ENCODE peak calls at places on chromosomes 12 and 14, in ten cellular contexts. One of them, this sample, is unnamed.
A peak's percentile ranks its signal among the peaks of the same experiment; 100 is the strongest.

GRCh38 chr12:53757095-53757770 is 5.5 kb upstream of the CISTR start:
- DNase-seq in effector memory CD4-positive, alpha-beta T cell: peak; percentile 70
- DNase-seq in left lung: peak; percentile 76
- DNase-seq in thoracic aorta: peak; percentile 38
- DNase-seq in CD4-positive, alpha-beta memory T cell: peak; percentile 70
- DNase-seq in neural progenitor cell: peak; percentile 94
- DNase-seq in pancreas: peak; percentile 83
- DNase-seq in ascending aorta: peak; percentile 32
- DNase-seq in right lobe of liver: peak; percentile 85
- DNase-seq in uterus: peak; percentile 53
- DNase-seq in this sample: peak; percentile 85

GRCh38 chr14:96888158-96888557 is 91.0 kb downstream of the VRK1 start:
- DNase-seq in effector memory CD4-positive, alpha-beta T cell: no peak
- DNase-seq in left lung: no peak
- DNase-seq in thoracic aorta: no peak
- DNase-seq in CD4-positive, alpha-beta memory T cell: no peak
- DNase-seq in neural progenitor cell: no peak
- DNase-seq in pancreas: no peak
- DNase-seq in ascending aorta: no peak
- DNase-seq in right lobe of liver: no peak
- DNase-seq in uterus: no peak
- DNase-seq in this sample: no peak

GRCh38 chr12:64082866-64083268 is 139.2 kb downstream of the KICS2 start:
- DNase-seq in effector memory CD4-positive, alpha-beta T cell: no peak
- DNase-seq in left lung: no peak
- DNase-seq in thoracic aorta: no peak
- DNase-seq in CD4-positive, alpha-beta memory T cell: no peak
- DNase-seq in neural progenitor cell: no peak
- DNase-seq in pancreas: no peak
- DNase-seq in ascending aorta: no peak
- DNase-seq in right lobe of liver: no peak
- DNase-seq in uterus: no peak
- DNase-seq in this sample: no peak

GRCh38 chr12:103672401-103673119 is 85.5 kb downstream of the STAB2 start:
- DNase-seq in effector memory CD4-positive, alpha-beta T cell: no peak
- DNase-seq in left lung: no peak
- DNase-seq in thoracic aorta: no peak
- DNase-seq in CD4-positive, alpha-beta memory T cell: no peak
- DNase-seq in neural progenitor cell: no peak
- DNase-seq in pancreas: no peak
- DNase-seq in ascending aorta: no peak
- DNase-seq in right lobe of liver: no peak
- DNase-seq in uterus: no peak
- DNase-seq in this sample: no peak

GRCh38 chr14:73717998-73718741 is 4.0 kb upstream of the PNMA1 start:
- DNase-seq in effector memory CD4-positive, alpha-beta T cell: no peak
- DNase-seq in left lung: no peak
- DNase-seq in thoracic aorta: no peak
- DNase-seq in CD4-positive, alpha-beta memory T cell: no peak
- DNase-seq in neural progenitor cell: peak; percentile 81
- DNase-seq in pancreas: no peak
- DNase-seq in ascending aorta: no peak
- DNase-seq in right lobe of liver: no peak
- DNase-seq in uterus: peak; percentile 85
- DNase-seq in this sample: no peak

GRCh38 chr14:56491299-56492285 is 88.0 kb upstream of the TMEM260 start:
- DNase-seq in effector memory CD4-positive, alpha-beta T cell: no peak
- DNase-seq in left lung: no peak
- DNase-seq in thoracic aorta: no peak
- DNase-seq in CD4-positive, alpha-beta memory T cell: peak; percentile 9
- DNase-seq in neural progenitor cell: peak; percentile 91
- DNase-seq in pancreas: no peak
- DNase-seq in ascending aorta: no peak
- DNase-seq in right lobe of liver: no peak
- DNase-seq in uterus: peak; percentile 15
- DNase-seq in this sample: no peak

GRCh38 chr14:104931771-104932675 is 7.3 kb downstream of the PLD4 start:
- DNase-seq in effector memory CD4-positive, alpha-beta T cell: no peak
- DNase-seq in left lung: peak; percentile 30
- DNase-seq in thoracic aorta: no peak
- DNase-seq in CD4-positive, alpha-beta memory T cell: no peak
- DNase-seq in neural progenitor cell: peak; percentile 45
- DNase-seq in pancreas: peak; percentile 7
- DNase-seq in ascending aorta: no peak
- DNase-seq in right lobe of liver: no peak
- DNase-seq in uterus: no peak
- DNase-seq in this sample: no peak

GRCh38 chr14:50082784-50083466 is 33.4 kb downstream of the VCPKMT start:
- DNase-seq in effector memory CD4-positive, alpha-beta T cell: peak; percentile 76
- DNase-seq in left lung: peak; percentile 51
- DNase-seq in thoracic aorta: no peak
- DNase-seq in CD4-positive, alpha-beta memory T cell: peak; percentile 87
- DNase-seq in neural progenitor cell: no peak
- DNase-seq in pancreas: no peak
- DNase-seq in ascending aorta: no peak
- DNase-seq in right lobe of liver: no peak
- DNase-seq in uterus: peak; percentile 38
- DNase-seq in this sample: peak; percentile 57

GRCh38 chr12:32198555-32198954 is 91.9 kb downstream of the BICD1 start:
- DNase-seq in effector memory CD4-positive, alpha-beta T cell: no peak
- DNase-seq in left lung: no peak
- DNase-seq in thoracic aorta: no peak
- DNase-seq in CD4-positive, alpha-beta memory T cell: no peak
- DNase-seq in neural progenitor cell: no peak
- DNase-seq in pancreas: no peak
- DNase-seq in ascending aorta: no peak
- DNase-seq in right lobe of liver: no peak
- DNase-seq in uterus: no peak
- DNase-seq in this sample: no peak

GRCh38 chr14:95043314-95043713 is 114.0 kb downstream of the DICER1 start:
- DNase-seq in effector memory CD4-positive, alpha-beta T cell: no peak
- DNase-seq in left lung: no peak
- DNase-seq in thoracic aorta: no peak
- DNase-seq in CD4-positive, alpha-beta memory T cell: no peak
- DNase-seq in neural progenitor cell: no peak
- DNase-seq in pancreas: no peak
- DNase-seq in ascending aorta: no peak
- DNase-seq in right lobe of liver: no peak
- DNase-seq in uterus: no peak
- DNase-seq in this sample: peak; percentile 14

GRCh38 chr14:55547650-55548315 is 32.2 kb upstream of the KTN1 start:
- DNase-seq in effector memory CD4-positive, alpha-beta T cell: no peak
- DNase-seq in left lung: no peak
- DNase-seq in thoracic aorta: no peak
- DNase-seq in CD4-positive, alpha-beta memory T cell: no peak
- DNase-seq in neural progenitor cell: no peak
- DNase-seq in pancreas: no peak
- DNase-seq in ascending aorta: no peak
- DNase-seq in right lobe of liver: no peak
- DNase-seq in uterus: no peak
- DNase-seq in this sample: no peak

GRCh38 chr12:76558684-76559276 is 791 bp downstream of the OSBPL8 start:
- DNase-seq in effector memory CD4-positive, alpha-beta T cell: peak; percentile 80
- DNase-seq in left lung: peak; percentile 71
- DNase-seq in thoracic aorta: peak; percentile 7
- DNase-seq in CD4-positive, alpha-beta memory T cell: peak; percentile 88
- DNase-seq in neural progenitor cell: peak; percentile 64
- DNase-seq in pancreas: peak; percentile 17
- DNase-seq in ascending aorta: peak; percentile 13
- DNase-seq in right lobe of liver: peak; percentile 68
- DNase-seq in uterus: peak; percentile 43
- DNase-seq in this sample: peak; percentile 69

GRCh38 chr14:34951286-34951685 is 31.5 kb upstream of the SRP54 start:
- DNase-seq in effector memory CD4-positive, alpha-beta T cell: no peak
- DNase-seq in left lung: no peak
- DNase-seq in thoracic aorta: no peak
- DNase-seq in CD4-positive, alpha-beta memory T cell: no peak
- DNase-seq in neural progenitor cell: no peak
- DNase-seq in pancreas: no peak
- DNase-seq in ascending aorta: no peak
- DNase-seq in right lobe of liver: no peak
- DNase-seq in uterus: no peak
- DNase-seq in this sample: no peak

GRCh38 chr12:3453947-3454675 is 36.9 kb upstream of the PRMT8 start:
- DNase-seq in effector memory CD4-positive, alpha-beta T cell: no peak
- DNase-seq in left lung: peak; percentile 41
- DNase-seq in thoracic aorta: no peak
- DNase-seq in CD4-positive, alpha-beta memory T cell: no peak
- DNase-seq in neural progenitor cell: peak; percentile 25
- DNase-seq in pancreas: no peak
- DNase-seq in ascending aorta: no peak
- DNase-seq in right lobe of liver: no peak
- DNase-seq in uterus: no peak
- DNase-seq in this sample: no peak

DNA sequence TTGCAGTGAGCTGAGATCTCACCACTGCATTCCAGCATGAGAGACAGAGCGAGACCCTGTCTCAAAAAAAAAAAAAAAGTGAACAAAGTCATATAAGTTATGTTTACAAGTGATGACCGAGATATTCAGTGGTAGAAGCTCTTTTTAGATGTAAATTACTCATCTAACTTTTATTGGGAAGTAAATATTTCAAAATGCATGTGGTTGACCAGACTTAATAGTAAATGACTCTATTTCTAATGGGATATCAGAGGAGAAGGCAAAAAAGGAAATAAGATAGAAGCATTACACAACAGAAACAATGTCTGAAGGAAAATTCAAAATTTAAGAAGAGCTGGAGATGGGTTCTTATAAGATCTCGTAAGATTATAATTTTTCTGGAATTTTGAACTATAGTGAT is 63.2 kb upstream of the STK38L start:
- DNase-seq in effector memory CD4-positive, alpha-beta T cell: no peak
- DNase-seq in left lung: no peak
- DNase-seq in thoracic aorta: no peak
- DNase-seq in CD4-positive, alpha-beta memory T cell: no peak
- DNase-seq in neural progenitor cell: no peak
- DNase-seq in pancreas: no peak
- DNase-seq in ascending aorta: no peak
- DNase-seq in right lobe of liver: no peak
- DNase-seq in uterus: no peak
- DNase-seq in this sample: no peak
- H3K4me1 ChIP-seq in effector memory CD4-positive, alpha-beta T cell: no peaks in the 10 kb centered on the region
- H3K4me1 ChIP-seq in left lung: peaks cover 29% of the 10 kb centered on the region
- H3K4me1 ChIP-seq in thoracic aorta: peaks cover 62% of the 10 kb centered on the region
- H3K4me1 ChIP-seq in CD4-positive, alpha-beta memory T cell: peaks cover 9% of the 10 kb centered on the region
- H3K4me1 ChIP-seq in neural progenitor cell: no peaks in the 10 kb centered on the region
- H3K4me1 ChIP-seq in pancreas: peaks cover 24% of the 10 kb centered on the region
- H3K4me1 ChIP-seq in ascending aorta: peaks cover 19% of the 10 kb centered on the region
- H3K4me1 ChIP-seq in right lobe of liver: no peaks in the 10 kb centered on the region
- H3K4me1 ChIP-seq in uterus: no peaks in the 10 kb centered on the region
- H3K4me1 ChIP-seq in this sample: peaks cover 37% of the 10 kb centered on the region

GRCh38 chr12:9662488-9662887 is 7.0 kb upstream of the CLEC2D start:
- DNase-seq in effector memory CD4-positive, alpha-beta T cell: no peak
- DNase-seq in left lung: no peak
- DNase-seq in thoracic aorta: no peak
- DNase-seq in CD4-positive, alpha-beta memory T cell: no peak
- DNase-seq in neural progenitor cell: no peak
- DNase-seq in pancreas: no peak
- DNase-seq in ascending aorta: no peak
- DNase-seq in right lobe of liver: no peak
- DNase-seq in uterus: no peak
- DNase-seq in this sample: no peak
- H3K4me1 ChIP-seq in effector memory CD4-positive, alpha-beta T cell: peaks cover 45% of the 10 kb centered on the region
- H3K4me1 ChIP-seq in left lung: peaks cover 5% of the 10 kb centered on the region
- H3K4me1 ChIP-seq in thoracic aorta: peaks cover under 1% of the 10 kb centered on the region
- H3K4me1 ChIP-seq in CD4-positive, alpha-beta memory T cell: peaks cover 91% of the 10 kb centered on the region
- H3K4me1 ChIP-seq in neural progenitor cell: no peaks in the 10 kb centered on the region
- H3K4me1 ChIP-seq in pancreas: no peaks in the 10 kb centered on the region
- H3K4me1 ChIP-seq in ascending aorta: no peaks in the 10 kb centered on the region
- H3K4me1 ChIP-seq in right lobe of liver: no peaks in the 10 kb centered on the region
- H3K4me1 ChIP-seq in uterus: no peaks in the 10 kb centered on the region
- H3K4me1 ChIP-seq in this sample: peaks cover 2% of the 10 kb centered on the region

DNA sequence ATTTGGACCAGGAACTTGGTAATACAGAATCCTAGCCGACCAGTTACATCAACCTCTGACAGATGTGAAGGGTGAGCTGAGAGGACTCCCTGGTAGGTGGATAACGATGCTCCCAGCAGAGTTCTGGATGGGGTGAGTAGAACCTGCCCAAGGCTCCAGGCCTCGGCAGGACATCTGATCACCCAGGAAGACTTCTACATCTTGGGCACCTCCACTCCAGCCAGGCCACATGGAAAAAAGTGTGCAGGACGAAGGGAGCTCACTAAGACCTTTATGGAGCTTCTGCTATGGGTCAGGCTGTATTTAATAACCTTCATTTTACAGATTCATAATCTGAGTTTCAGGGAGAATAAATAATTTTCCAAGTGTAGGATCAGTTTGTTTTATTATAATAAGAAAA is 1028.7 kb downstream of the BCL11B start:
- DNase-seq in effector memory CD4-positive, alpha-beta T cell: no peak
- DNase-seq in left lung: no peak
- DNase-seq in thoracic aorta: no peak
- DNase-seq in CD4-positive, alpha-beta memory T cell: no peak
- DNase-seq in neural progenitor cell: no peak
- DNase-seq in pancreas: no peak
- DNase-seq in ascending aorta: no peak
- DNase-seq in right lobe of liver: no peak
- DNase-seq in uterus: no peak
- DNase-seq in this sample: no peak
- H3K4me1 ChIP-seq in effector memory CD4-positive, alpha-beta T cell: no peaks in the 10 kb centered on the region
- H3K4me1 ChIP-seq in left lung: no peaks in the 10 kb centered on the region
- H3K4me1 ChIP-seq in thoracic aorta: no peaks in the 10 kb centered on the region
- H3K4me1 ChIP-seq in CD4-positive, alpha-beta memory T cell: peaks cover under 1% of the 10 kb centered on the region
- H3K4me1 ChIP-seq in neural progenitor cell: no peaks in the 10 kb centered on the region
- H3K4me1 ChIP-seq in pancreas: no peaks in the 10 kb centered on the region
- H3K4me1 ChIP-seq in ascending aorta: no peaks in the 10 kb centered on the region
- H3K4me1 ChIP-seq in right lobe of liver: no peaks in the 10 kb centered on the region
- H3K4me1 ChIP-seq in uterus: no peaks in the 10 kb centered on the region
- H3K4me1 ChIP-seq in this sample: no peaks in the 10 kb centered on the region

GRCh38 chr12:27252934-27253333 is 8.8 kb downstream of the STK38L start:
- DNase-seq in effector memory CD4-positive, alpha-beta T cell: no peak
- DNase-seq in left lung: no peak
- DNase-seq in thoracic aorta: no peak
- DNase-seq in CD4-positive, alpha-beta memory T cell: no peak
- DNase-seq in neural progenitor cell: no peak
- DNase-seq in pancreas: no peak
- DNase-seq in ascending aorta: no peak
- DNase-seq in right lobe of liver: no peak
- DNase-seq in uterus: no peak
- DNase-seq in this sample: no peak

GRCh38 chr12:27257104-27257848 is 13.2 kb downstream of the STK38L start:
- DNase-seq in effector memory CD4-positive, alpha-beta T cell: no peak
- DNase-seq in left lung: no peak
- DNase-seq in thoracic aorta: no peak
- DNase-seq in CD4-positive, alpha-beta memory T cell: no peak
- DNase-seq in neural progenitor cell: no peak
- DNase-seq in pancreas: no peak
- DNase-seq in ascending aorta: no peak
- DNase-seq in right lobe of liver: no peak
- DNase-seq in uterus: no peak
- DNase-seq in this sample: no peak

DNA sequence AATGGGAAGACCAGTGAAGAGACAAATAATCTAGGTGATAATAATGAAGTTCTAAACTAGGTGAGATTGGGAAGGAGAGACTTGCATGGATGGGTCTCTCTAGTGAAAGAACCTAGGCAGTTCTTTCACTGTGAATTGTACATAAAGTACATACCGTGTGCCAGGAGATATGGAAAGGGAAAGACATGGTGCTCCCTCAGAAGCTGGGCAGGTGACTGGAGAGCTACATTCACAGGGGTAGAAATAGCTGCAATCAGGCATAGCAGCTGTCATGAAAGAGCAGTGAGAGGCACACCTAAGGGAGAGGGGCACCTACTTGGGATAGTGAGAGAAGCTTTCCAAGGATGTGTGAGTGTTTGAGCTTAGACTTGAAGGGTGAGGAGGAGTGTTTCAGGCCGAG is 9.3 kb downstream of the STK38L start:
- DNase-seq in effector memory CD4-positive, alpha-beta T cell: no peak
- DNase-seq in left lung: no peak
- DNase-seq in thoracic aorta: no peak
- DNase-seq in CD4-positive, alpha-beta memory T cell: no peak
- DNase-seq in neural progenitor cell: no peak
- DNase-seq in pancreas: no peak
- DNase-seq in ascending aorta: no peak
- DNase-seq in right lobe of liver: no peak
- DNase-seq in uterus: no peak
- DNase-seq in this sample: no peak
- H3K4me1 ChIP-seq in effector memory CD4-positive, alpha-beta T cell: no peaks in the 10 kb centered on the region
- H3K4me1 ChIP-seq in left lung: peaks cover 21% of the 10 kb centered on the region
- H3K4me1 ChIP-seq in thoracic aorta: peaks cover 92% of the 10 kb centered on the region
- H3K4me1 ChIP-seq in CD4-positive, alpha-beta memory T cell: no peaks in the 10 kb centered on the region
- H3K4me1 ChIP-seq in neural progenitor cell: no peaks in the 10 kb centered on the region
- H3K4me1 ChIP-seq in pancreas: peaks cover 6% of the 10 kb centered on the region
- H3K4me1 ChIP-seq in ascending aorta: peaks cover 7% of the 10 kb centered on the region
- H3K4me1 ChIP-seq in right lobe of liver: peaks cover 10% of the 10 kb centered on the region
- H3K4me1 ChIP-seq in uterus: no peaks in the 10 kb centered on the region
- H3K4me1 ChIP-seq in this sample: peaks cover 15% of the 10 kb centered on the region